ENCODE peak calls at places on chromosomes 2 and 18, in seven cellular contexts. D, T, F, J, Y, B and Z are unnamed samples.

GRCh38 chr2:9235388-9236344 is 29.1 kb downstream of the ASAP2 start:
- DNase-seq in B (peak), J (no peak), F (no peak), D (no peak), T (peak), Y (no peak), Z (no peak)

GRCh38 chr2:17762457-17762856 is 8.5 kb downstream of the GEN1 start:
- DNase-seq in F (no peak), T (no peak), D (no peak), B (no peak), J (no peak), Y (no peak), Z (no peak)

GRCh38 chr2:74186038-74186437 is 7.4 kb upstream of the MOB1A start:
- DNase-seq in J (no peak), T (no peak), Y (no peak), B (no peak), F (no peak), D (no peak), Z (no peak)

GRCh38 chr18:78780719-78781600 is 198.7 kb upstream of the SALL3 start:
- DNase-seq in Y (no peak), D (no peak), B (no peak), F (no peak), J (no peak), T (no peak), Z (no peak)

GRCh38 chr18:50340078-50340477 is 34.8 kb upstream of the SKA1 start:
- DNase-seq in D (no peak), T (no peak), J (no peak), B (no peak), F (no peak), Y (no peak), Z (peak)

GRCh38 chr2:46329803-46330775 is 32.9 kb downstream of the EPAS1 start:
- DNase-seq in T (no peak), Y (no peak), B (peak), F (no peak), J (no peak), D (no peak), Z (peak)

GRCh38 chr18:23958036-23958435 is 56.5 kb upstream of the TTC39C start:
- DNase-seq in F (no peak), T (no peak), B (no peak), J (no peak), Y (no peak), D (no peak), Z (peak)

GRCh38 chr2:203279288-203279687 is 40.5 kb downstream of the CYP20A1 start:
- DNase-seq in Y (no peak), T (no peak), B (peak), J (no peak), D (no peak), F (no peak), Z (no peak)

GRCh38 chr2:85194780-85195480 is 61.7 kb downstream of the TCF7L1 start:
- DNase-seq in T (no peak), B (no peak), D (no peak), J (no peak), Y (no peak), F (no peak), Z (no peak)

GRCh38 chr2:178059656-178060055 is 12.9 kb downstream of the PDE11A start:
- DNase-seq in J (no peak), Y (no peak), T (no peak), B (no peak), D (no peak), F (no peak), Z (no peak)

GRCh38 chr2:74902281-74902860 is 56.1 kb upstream of the POLE4 start:
- DNase-seq in B (no peak), Y (no peak), D (no peak), T (no peak), J (no peak), F (peak), Z (no peak)

GRCh38 chr18:35030234-35030989 is 10.8 kb upstream of the MAPRE2 start:
- DNase-seq in B (no peak), J (no peak), Y (no peak), F (no peak), D (peak), T (no peak), Z (no peak)

GRCh38 chr2:103451283-103451682 is 689.5 kb downstream of the TMEM182 start:
- DNase-seq in D (no peak), T (no peak), Y (no peak), F (no peak), J (no peak), B (no peak), Z (no peak)

GRCh38 chr2:221309888-221310287 is 262.2 kb downstream of the EPHA4 start:
- DNase-seq in J (no peak), D (peak), F (no peak), Y (no peak), B (no peak), T (no peak), Z (no peak)

GRCh38 chr18:79221136-79221535 is 151.9 kb downstream of the ATP9B start:
- DNase-seq in T (no peak), Y (no peak), J (no peak), F (no peak), B (no peak), D (no peak), Z (no peak)

GRCh38 chr2:53740170-53740569 is 27.4 kb upstream of the CHAC2 start:
- DNase-seq in Y (no peak), J (no peak), T (peak), D (no peak), F (no peak), B (peak), Z (no peak)

GRCh38 chr2:96772903-96773675 is 12.4 kb downstream of the CNNM4 start:
- DNase-seq in F (no peak), J (no peak), T (no peak), Y (no peak), D (no peak), B (no peak), Z (no peak)

GRCh38 chr2:104321800-104322164 is 532.1 kb upstream of the POU3F3 start:
- DNase-seq in T (no peak), F (no peak), D (no peak), B (no peak), J (no peak), Y (no peak), Z (peak)

GRCh38 chr2:79832540-79833234 is 319.8 kb downstream of the CTNNA2 start:
- DNase-seq in T (peak), Y (no peak), D (no peak), B (no peak), J (no peak), F (no peak), Z (no peak)

GRCh38 chr2:70974592-70974991 is 3.8 kb upstream of the ANKRD53 start:
- DNase-seq in D (no peak), F (no peak), T (no peak), J (no peak), Y (no peak), B (no peak), Z (peak)
- H3K27ac ChIP-seq in D (no peak), F (no peak), T (no peak), J (no peak), Y (no peak), B (no peak), Z (no peak)

GRCh38 chr2:107414376-107414775 is 412.3 kb upstream of the RGPD4 start:
- DNase-seq in F (no peak), B (no peak), D (no peak), Y (no peak), J (no peak), T (no peak), Z (no peak)

GRCh38 chr2:107418713-107419112 is 408.0 kb upstream of the RGPD4 start:
- DNase-seq in J (no peak), F (no peak), Y (no peak), T (no peak), B (no peak), D (no peak), Z (no peak)

GRCh38 chr2:107419191-107419590 is 407.5 kb upstream of the RGPD4 start:
- DNase-seq in J (no peak), B (no peak), Y (no peak), D (no peak), T (no peak), F (no peak), Z (no peak)
- H3K27ac ChIP-seq in J (no peak), B (no peak), Y (no peak), D (no peak), T (no peak), F (no peak), Z (no peak)

GRCh38 chr2:181104512-181105121 is 124.2 kb downstream of the UBE2E3 start:
- DNase-seq in D (peak), F (no peak), Y (peak), J (no peak), T (peak), B (peak), Z (peak)
- H3K27ac ChIP-seq in D (no peak), F (no peak), Y (no peak), J (peak), T (no peak), B (no peak), Z (no peak)

GRCh38 chr2:28142403-28142802 is 250.3 kb upstream of the FOSL2 start:
- DNase-seq in Y (no peak), F (no peak), B (no peak), J (no peak), T (peak), D (no peak), Z (no peak)
- H3K27ac ChIP-seq in Y (no peak), F (no peak), B (no peak), J (no peak), T (no peak), D (no peak), Z (no peak)

GRCh38 chr2:146226077-146226476 is 1618.8 kb upstream of the ACVR2A start:
- DNase-seq in F (no peak), B (no peak), J (no peak), D (no peak), T (no peak), Y (no peak), Z (no peak)

GRCh38 chr2:146229513-146230155 is 1615.2 kb upstream of the ACVR2A start:
- DNase-seq in B (no peak), D (no peak), T (peak), F (no peak), Y (no peak), J (no peak), Z (no peak)

GRCh38 chr2:146227395-146228393 is 1617.1 kb upstream of the ACVR2A start:
- DNase-seq in F (no peak), J (no peak), Y (no peak), T (no peak), D (no peak), B (no peak), Z (no peak)

DNA sequence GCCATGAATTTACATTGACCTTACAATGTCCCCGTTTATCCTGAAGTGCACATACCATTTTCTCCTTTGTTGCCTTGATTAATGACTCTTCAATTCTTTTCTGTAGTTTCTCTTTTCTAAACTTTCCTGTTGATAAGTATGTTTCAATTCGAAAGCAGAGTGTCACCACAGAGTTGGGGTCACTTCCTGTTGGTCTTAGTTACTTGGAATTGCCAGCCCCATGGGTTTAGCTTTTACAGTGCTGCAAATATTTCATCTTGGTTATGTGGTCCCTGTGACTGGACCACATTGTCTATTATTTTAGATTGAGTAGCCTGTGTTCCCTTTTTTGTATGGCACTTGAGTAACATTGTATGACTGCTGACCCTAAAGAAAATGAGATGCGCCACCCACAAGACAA is 1616.2 kb upstream of the ACVR2A start:
- DNase-seq in F (no peak), B (no peak), T (no peak), J (no peak), D (no peak), Y (no peak), Z (no peak)
- H3K27ac ChIP-seq in F (no peak), B (no peak), T (no peak), J (no peak), D (no peak), Y (no peak), Z (no peak)

DNA sequence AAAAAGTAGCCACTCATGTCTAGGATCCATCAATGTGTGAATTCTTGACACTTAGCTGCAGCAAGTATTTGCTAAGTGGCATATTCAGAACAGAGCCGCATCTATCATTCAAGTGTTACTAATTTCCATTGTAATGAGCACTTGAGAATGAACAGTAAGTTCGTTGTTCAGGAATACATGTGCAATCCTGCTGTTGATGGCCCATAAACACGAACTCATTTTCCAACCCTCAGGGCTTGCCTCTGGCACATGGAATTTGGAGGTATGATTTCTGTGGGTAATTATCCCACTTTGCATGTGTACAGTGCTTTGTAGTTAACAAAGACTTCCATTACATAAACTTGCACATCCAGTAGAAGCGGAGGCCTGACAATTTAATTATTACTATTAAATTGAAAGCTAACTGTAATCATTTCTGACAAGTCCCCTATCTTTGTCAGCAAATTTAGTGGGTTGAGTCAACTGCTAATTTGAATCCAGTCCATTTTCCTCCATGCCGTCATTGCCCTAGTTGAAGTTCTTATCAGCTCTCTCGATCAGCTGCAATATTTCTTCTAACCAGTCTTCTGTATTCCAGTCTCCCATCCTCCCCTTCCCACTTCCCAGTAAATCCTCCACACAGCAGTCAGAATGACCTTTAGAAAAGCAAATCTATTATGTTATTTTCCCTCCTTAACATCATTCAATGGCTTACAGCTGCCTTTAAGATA is 116.0 kb upstream of the AQP4 start:
- DNase-seq in Y (no peak), B (peak), D (no peak), T (no peak), J (no peak), F (no peak), Z (no peak)
- H3K27ac ChIP-seq in Y (no peak), B (no peak), D (no peak), T (no peak), J (no peak), F (no peak), Z (no peak)

DNA sequence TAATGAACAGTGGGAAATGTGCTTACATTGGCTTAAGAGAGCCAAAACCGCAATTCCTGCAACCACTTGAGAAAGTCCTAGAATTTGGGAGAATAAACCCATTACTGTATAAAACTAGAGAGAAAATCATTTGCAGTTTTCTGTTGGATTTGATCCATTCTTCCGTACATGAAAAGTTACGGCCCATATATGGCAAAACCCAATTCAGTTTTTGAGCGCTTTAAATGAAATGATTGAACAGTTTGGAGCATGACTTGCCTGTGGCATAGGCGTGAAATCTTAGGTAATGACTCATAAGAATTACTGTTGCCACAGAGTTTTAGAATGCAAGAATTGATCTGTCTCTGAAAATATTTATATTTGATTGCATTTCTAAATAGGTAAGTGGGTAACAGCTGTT is 52.0 kb downstream of the PHLPP1 start:
- DNase-seq in D (no peak), F (no peak), T (no peak), J (no peak), Y (no peak), B (peak), Z (no peak)
- H3K27ac ChIP-seq in D (no peak), F (no peak), T (no peak), J (no peak), Y (no peak), B (peak), Z (no peak)

GRCh38 chr2:168466834-168467565 is 10.9 kb downstream of the CERS6 start:
- DNase-seq in J (no peak), B (no peak), D (no peak), F (no peak), Y (no peak), T (no peak), Z (no peak)
- H3K27ac ChIP-seq in J (no peak), B (no peak), D (no peak), F (no peak), Y (no peak), T (no peak), Z (no peak)

GRCh38 chr2:237861875-237862527 is 2.6 kb downstream of the RAMP1 start:
- DNase-seq in B (no peak), J (no peak), D (no peak), T (no peak), F (no peak), Y (no peak), Z (no peak)
- H3K27ac ChIP-seq in B (no peak), J (no peak), D (no peak), T (no peak), F (peak), Y (peak), Z (no peak)